ENCODE peak calls at places on chromosomes 3 and 15, in nine cellular contexts. G is heart left ventricle, S is IMR-90, F is suprapubic skin, K is foreskin keratinocyte, R is kidney, H is cardiac muscle cell, U is GM23338, N is endodermal cell. Q is an unnamed sample. For H3K4me1, the result is how much of the 10 kb centered on the place peaks cover.

GRCh38 chr3:23811117-23811487 is 5.3 kb downstream of the UBE2E1 start:
- DNase-seq in U (peak), N (no peak), G (no peak), F (no peak), R (no peak), K (no peak), H (no peak), S (no peak), Q (no peak)

GRCh38 chr3:20488101-20488500 is 302.1 kb upstream of the SGO1 start:
- DNase-seq in K (no peak), H (no peak), R (no peak), S (no peak), G (no peak), U (no peak), N (no peak), F (no peak), Q (no peak)

GRCh38 chr15:68875377-68876116 is 54.8 kb upstream of the SPESP1 start:
- DNase-seq in N (peak), R (peak), U (peak), K (peak), F (peak), H (peak), G (peak), S (peak), Q (peak)

GRCh38 chr3:4926892-4927291 is 52.3 kb upstream of the BHLHE40 start:
- DNase-seq in N (no peak), G (no peak), R (no peak), U (no peak), S (no peak), K (no peak), F (no peak), H (no peak), Q (no peak)

GRCh38 chr15:25847066-25847465 is 16.1 kb downstream of the ATP10A start:
- DNase-seq in S (no peak), U (no peak), H (no peak), K (no peak), N (no peak), G (no peak), F (no peak), R (no peak), Q (no peak)

GRCh38 chr3:72746412-72747411 is 101.5 kb downstream of the SHQ1 start:
- DNase-seq in K (no peak), N (no peak), U (no peak), H (peak), F (no peak), G (no peak), S (peak), R (no peak), Q (no peak)

GRCh38 chr3:195238626-195239118 is 32.3 kb downstream of the XXYLT1 start:
- DNase-seq in N (peak), H (no peak), R (peak), F (no peak), G (no peak), S (peak), K (no peak), U (no peak), Q (peak)

GRCh38 chr3:50380375-50381085 is 21.2 kb upstream of the TMEM115 start:
- DNase-seq in U (no peak), H (no peak), N (no peak), R (no peak), K (no peak), G (no peak), F (no peak), S (no peak), Q (no peak)

GRCh38 chr15:85614059-85614458 is 180.7 kb downstream of the KLHL25 start:
- DNase-seq in G (no peak), N (no peak), K (no peak), H (no peak), R (no peak), S (no peak), U (no peak), F (no peak), Q (no peak)
- H3K4me1 ChIP-seq in G (half or more), N (under half), K (under half), H (under half), R (under half), S (under half), U (under half), F (under half), Q (half or more)

DNA sequence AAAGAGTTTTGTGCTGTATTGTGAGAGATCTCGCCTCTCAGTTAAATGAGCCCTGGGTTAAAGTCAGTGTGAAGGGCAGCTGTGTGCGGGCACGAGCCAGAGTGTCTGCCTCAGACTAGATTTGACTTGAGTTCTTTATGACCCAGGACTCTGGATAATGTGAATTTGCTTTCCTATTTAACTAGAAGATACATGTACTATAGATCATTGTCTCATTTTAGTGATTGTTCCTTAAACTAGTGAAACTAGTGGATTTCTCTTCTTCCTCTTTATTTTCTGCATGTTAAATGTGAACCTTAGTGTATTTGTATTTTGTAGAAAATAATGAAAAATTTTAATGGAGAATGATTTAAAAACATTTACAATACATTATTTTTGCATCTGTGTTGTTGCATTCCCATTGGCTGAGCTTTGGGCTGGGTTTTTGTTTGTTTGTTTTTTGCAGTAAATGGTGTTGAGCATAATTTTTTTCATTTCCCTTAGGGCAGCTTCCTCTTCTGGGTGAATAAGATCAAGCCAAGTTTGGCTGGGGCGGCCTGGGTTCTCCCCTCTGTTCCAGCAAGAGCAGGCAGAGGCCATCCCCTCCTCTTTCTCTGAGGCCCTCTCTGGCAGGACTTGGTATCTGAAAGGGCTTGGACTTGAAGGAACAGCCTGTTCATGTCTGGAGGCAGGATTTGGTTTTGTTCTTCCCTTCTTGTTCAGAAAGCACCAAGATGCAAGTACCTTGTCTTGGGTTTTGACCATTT is 15.0 kb downstream of the GCSAM start:
- DNase-seq in R (no peak), G (no peak), K (no peak), S (no peak), F (no peak), N (peak), H (no peak), U (peak), Q (peak)
- TF ChIP-seq CTCF in R (no peak), G (no peak), K (peak), S (no peak), F (no peak), N (peak), H (no peak), U (no peak), Q (no peak)

GRCh38 chr3:64214697-64215018 is 10.6 kb downstream of the PRICKLE2 start:
- DNase-seq in U (no peak), K (no peak), R (no peak), H (no peak), G (peak), N (no peak), F (peak), S (peak), Q (no peak)

GRCh38 chr3:64214002-64214696 is 11.1 kb downstream of the PRICKLE2 start:
- DNase-seq in R (peak), N (no peak), G (peak), F (no peak), K (no peak), H (no peak), S (peak), U (no peak), Q (peak)

GRCh38 chr3:64216706-64217105 is 8.6 kb downstream of the PRICKLE2 start:
- DNase-seq in U (peak), F (no peak), G (no peak), R (no peak), S (peak), H (peak), K (peak), N (no peak), Q (no peak)

GRCh38 chr3:64215559-64215958 is 9.7 kb downstream of the PRICKLE2 start:
- DNase-seq in S (no peak), G (no peak), U (no peak), R (no peak), N (no peak), F (no peak), K (no peak), H (no peak), Q (no peak)

GRCh38 chr3:64215084-64215483 is 10.2 kb downstream of the PRICKLE2 start:
- DNase-seq in H (no peak), G (no peak), N (no peak), S (no peak), F (no peak), K (no peak), U (no peak), R (no peak), Q (no peak)
- H3K4me1 ChIP-seq in H (under half), G (under half), N (under half), S (under half), F (half or more), K (under half), U (under half), R (under half), Q (half or more)

DNA sequence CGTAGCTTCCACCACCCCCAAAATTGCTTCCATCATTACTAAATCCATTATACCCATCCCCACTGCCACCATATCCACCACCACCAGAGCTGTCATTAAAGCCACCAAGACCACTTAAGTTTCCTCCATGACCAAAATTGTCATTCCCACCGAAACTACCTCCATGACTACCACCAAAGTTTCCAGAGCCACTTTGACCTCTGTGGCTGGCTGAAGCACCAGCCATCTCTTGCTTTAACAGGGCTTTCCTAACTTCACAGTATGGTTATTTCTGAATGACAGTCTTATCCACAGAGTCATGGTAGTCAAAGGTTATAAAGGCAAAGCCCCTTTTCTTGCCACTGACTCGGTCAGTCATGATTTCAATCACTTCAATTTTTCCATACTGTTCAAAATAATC is 24.3 kb upstream of the DENND4A start:
- DNase-seq in K (no peak), G (no peak), S (no peak), R (no peak), F (no peak), U (no peak), H (no peak), N (no peak), Q (no peak)
- TF ChIP-seq CTCF in K (no peak), G (no peak), S (no peak), R (no peak), F (no peak), U (no peak), H (no peak), N (no peak), Q (no peak)

GRCh38 chr15:32683906-32684584 is 33.8 kb upstream of the GREM1 start:
- DNase-seq in N (no peak), K (peak), S (peak), U (no peak), G (peak), F (no peak), H (no peak), R (no peak), Q (no peak)
- H3K4me1 ChIP-seq in N (under half), K (under half), S (under half), U (under half), G (under half), F (under half), H (under half), R (under half), Q (under half)

GRCh38 chr3:55166577-55167555 is 239.0 kb upstream of the LRTM1 start:
- DNase-seq in H (no peak), U (no peak), G (no peak), N (no peak), S (peak), F (no peak), R (peak), K (no peak), Q (no peak)
- TF ChIP-seq CTCF in H (no peak), U (no peak), G (no peak), N (no peak), S (no peak), F (no peak), R (no peak), K (no peak), Q (no peak)

DNA sequence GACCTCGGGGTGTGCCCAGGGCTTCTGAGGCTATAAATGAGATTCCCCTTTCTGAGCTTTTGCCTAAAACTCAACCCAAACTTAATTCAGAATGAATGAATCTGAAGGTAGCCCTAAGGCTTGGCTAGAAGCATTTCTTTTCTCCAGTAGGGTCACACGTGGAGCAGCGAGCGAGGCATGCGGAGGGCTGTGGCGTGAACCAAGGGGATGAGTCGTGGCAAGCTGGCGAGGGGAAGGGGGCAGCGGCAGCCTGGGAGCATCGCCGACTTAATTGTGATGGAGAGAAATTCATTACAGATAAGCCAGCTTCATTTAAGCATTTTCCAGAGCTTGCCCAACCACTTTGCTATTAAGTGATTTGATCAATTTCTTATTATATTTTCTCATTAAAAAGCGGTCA is 79.9 kb downstream of the CHSY1 start:
- DNase-seq in R (no peak), H (no peak), K (no peak), N (no peak), G (no peak), U (no peak), F (no peak), S (no peak), Q (no peak)
- H3K4me1 ChIP-seq in R (under half), H (under half), K (half or more), N (under half), G (under half), U (under half), F (half or more), S (under half), Q (half or more)

DNA sequence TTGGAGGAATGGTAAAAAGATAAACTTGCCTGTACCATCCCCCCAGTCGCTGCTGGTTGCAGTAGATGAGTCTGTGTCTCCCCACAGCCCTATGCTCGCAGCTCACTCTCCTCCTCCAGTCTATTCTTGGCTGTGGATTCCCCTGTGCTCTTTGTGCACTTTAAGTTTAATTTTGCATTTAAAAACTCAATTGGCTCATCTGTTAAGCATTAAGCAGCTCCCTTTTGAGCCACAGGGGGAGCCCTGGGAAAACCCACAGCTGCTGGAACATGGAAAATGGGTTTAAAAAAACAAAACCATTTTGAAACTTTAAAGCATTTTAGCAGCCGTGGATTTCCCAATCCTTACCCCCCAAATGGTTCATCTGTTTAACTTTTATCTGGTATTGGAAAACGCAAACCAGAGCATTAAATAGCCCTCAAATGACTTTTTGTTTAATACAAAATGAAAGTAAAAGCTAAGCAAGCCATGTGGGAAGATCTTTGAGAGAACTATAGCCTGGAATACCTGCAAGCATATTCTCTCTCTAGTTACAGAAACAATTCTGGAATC is 536.9 kb downstream of the ZIC1 start:
- DNase-seq in S (peak), U (peak), K (peak), R (no peak), H (peak), N (peak), G (peak), F (no peak), Q (no peak)
- TF ChIP-seq CTCF in S (peak), U (peak), K (peak), R (peak), H (peak), N (peak), G (peak), F (no peak), Q (peak)